ENCODE peak calls at places on chromosomes 2 and 18, in five cellular contexts. One of them, this sample, is unnamed.

GRCh38 chr2:32678825-32679224 is 51.0 kb downstream of the TTC27 start:
- DNase-seq in WTC11: no peak
- DNase-seq in NCI-H2029: no peak
- DNase-seq in fibroblast of pulmonary artery: peak; percentile 68
- DNase-seq in EL: peak; percentile 28
- DNase-seq in this sample: no peak

GRCh38 chr2:106953236-106953635 is 67.3 kb upstream of the ST6GAL2 start:
- DNase-seq in WTC11: no peak
- DNase-seq in NCI-H2029: no peak
- DNase-seq in fibroblast of pulmonary artery: no peak
- DNase-seq in EL: peak; percentile 60
- DNase-seq in this sample: no peak

GRCh38 chr18:33421225-33421624 is 19.3 kb downstream of the CCDC178 start:
- DNase-seq in WTC11: no peak
- DNase-seq in NCI-H2029: no peak
- DNase-seq in fibroblast of pulmonary artery: no peak
- DNase-seq in EL: no peak
- DNase-seq in this sample: no peak

GRCh38 chr2:55779459-55780421 is 86.1 kb upstream of the PNPT1 start:
- DNase-seq in WTC11: no peak
- DNase-seq in NCI-H2029: no peak
- DNase-seq in fibroblast of pulmonary artery: peak; percentile 92
- DNase-seq in EL: peak; percentile 94
- DNase-seq in this sample: no peak

GRCh38 chr2:207930747-207931146 is 94.6 kb downstream of the PLEKHM3 start:
- DNase-seq in WTC11: no peak
- DNase-seq in NCI-H2029: peak; percentile 85
- DNase-seq in fibroblast of pulmonary artery: no peak
- DNase-seq in EL: no peak
- DNase-seq in this sample: no peak

GRCh38 chr18:62984656-62985315 is 269.4 kb downstream of the PHLPP1 start:
- DNase-seq in WTC11: no peak
- DNase-seq in NCI-H2029: no peak
- DNase-seq in fibroblast of pulmonary artery: no peak
- DNase-seq in EL: no peak
- DNase-seq in this sample: no peak

GRCh38 chr2:35598310-35598709 is 757.3 kb upstream of the CRIM1 start:
- DNase-seq in WTC11: no peak
- DNase-seq in NCI-H2029: no peak
- DNase-seq in fibroblast of pulmonary artery: no peak
- DNase-seq in EL: no peak
- DNase-seq in this sample: no peak

GRCh38 chr2:206250041-206250897 is 24.2 kb upstream of the ZDBF2 start:
- DNase-seq in WTC11: peak; percentile 67
- DNase-seq in NCI-H2029: no peak
- DNase-seq in fibroblast of pulmonary artery: peak; percentile 17
- DNase-seq in EL: peak; percentile 27
- DNase-seq in this sample: no peak

GRCh38 chr2:52222128-52222527 is 1190.2 kb upstream of the NRXN1 start:
- DNase-seq in WTC11: no peak
- DNase-seq in NCI-H2029: no peak
- DNase-seq in fibroblast of pulmonary artery: peak; percentile 36
- DNase-seq in EL: no peak
- DNase-seq in this sample: no peak

GRCh38 chr2:84290537-84290936 is 168.5 kb downstream of the SUCLG1 start:
- DNase-seq in WTC11: no peak
- DNase-seq in NCI-H2029: no peak
- DNase-seq in fibroblast of pulmonary artery: no peak
- DNase-seq in EL: no peak
- DNase-seq in this sample: no peak

GRCh38 chr2:206799083-206799482 is 33.7 kb downstream of the FASTKD2 start:
- DNase-seq in WTC11: no peak
- DNase-seq in NCI-H2029: no peak
- DNase-seq in fibroblast of pulmonary artery: peak; percentile 34
- DNase-seq in EL: no peak
- DNase-seq in this sample: no peak

GRCh38 chr2:172438064-172438421 is 10.7 kb downstream of the ITGA6 start:
- DNase-seq in WTC11: no peak
- DNase-seq in NCI-H2029: no peak
- DNase-seq in fibroblast of pulmonary artery: no peak
- DNase-seq in EL: no peak
- DNase-seq in this sample: no peak

GRCh38 chr2:26148501-26148900 is 24.4 kb upstream of the GAREM2 start:
- DNase-seq in WTC11: no peak
- DNase-seq in NCI-H2029: no peak
- DNase-seq in fibroblast of pulmonary artery: peak; percentile 49
- DNase-seq in EL: no peak
- DNase-seq in this sample: no peak

GRCh38 chr2:56267412-56267788 is 83.6 kb downstream of the CCDC85A start:
- DNase-seq in WTC11: no peak
- DNase-seq in NCI-H2029: no peak
- DNase-seq in fibroblast of pulmonary artery: no peak
- DNase-seq in EL: no peak
- DNase-seq in this sample: no peak

GRCh38 chr2:121214296-121214695 is 70.7 kb downstream of the TFCP2L1 start:
- DNase-seq in WTC11: no peak
- DNase-seq in NCI-H2029: no peak
- DNase-seq in fibroblast of pulmonary artery: no peak
- DNase-seq in EL: no peak
- DNase-seq in this sample: no peak

GRCh38 chr18:23627325-23627724 is 35.4 kb downstream of the ANKRD29 start:
- DNase-seq in WTC11: no peak
- DNase-seq in NCI-H2029: peak; percentile 40
- DNase-seq in fibroblast of pulmonary artery: peak; percentile 75
- DNase-seq in EL: peak; percentile 80
- DNase-seq in this sample: no peak

GRCh38 chr2:118527571-118527970 is 319.9 kb downstream of the EN1 start:
- DNase-seq in WTC11: no peak
- DNase-seq in NCI-H2029: no peak
- DNase-seq in fibroblast of pulmonary artery: no peak
- DNase-seq in EL: no peak
- DNase-seq in this sample: no peak

GRCh38 chr2:182144780-182145170 is 159.1 kb downstream of the PPP1R1C start:
- DNase-seq in WTC11: no peak
- DNase-seq in NCI-H2029: no peak
- DNase-seq in fibroblast of pulmonary artery: no peak
- DNase-seq in EL: peak; percentile 35
- DNase-seq in this sample: no peak

GRCh38 chr2:39584283-39584972 is 81.3 kb upstream of the TMEM178A start:
- DNase-seq in WTC11: no peak
- DNase-seq in NCI-H2029: no peak
- DNase-seq in fibroblast of pulmonary artery: peak; percentile 71
- DNase-seq in EL: peak; percentile 57
- DNase-seq in this sample: no peak

GRCh38 chr18:61842146-61842545 is 50.7 kb downstream of the RNF152 start:
- DNase-seq in WTC11: no peak
- DNase-seq in NCI-H2029: no peak
- DNase-seq in fibroblast of pulmonary artery: no peak
- DNase-seq in EL: no peak
- DNase-seq in this sample: peak; percentile 11

GRCh38 chr2:38750011-38750792 is 959 bp downstream of the SRSF7 start:
- DNase-seq in WTC11: peak; percentile 23
- DNase-seq in NCI-H2029: peak; percentile 9
- DNase-seq in fibroblast of pulmonary artery: peak; percentile 25
- DNase-seq in EL: no peak
- DNase-seq in this sample: peak; percentile 9

GRCh38 chr2:105517814-105518705 is 119.2 kb upstream of the FHL2 start:
- DNase-seq in WTC11: no peak
- DNase-seq in NCI-H2029: peak; percentile 8
- DNase-seq in fibroblast of pulmonary artery: peak; percentile 60
- DNase-seq in EL: peak; percentile 62
- DNase-seq in this sample: no peak

GRCh38 chr2:11921030-11921583 is 174.7 kb downstream of the LPIN1 start:
- DNase-seq in WTC11: no peak
- DNase-seq in NCI-H2029: no peak
- DNase-seq in fibroblast of pulmonary artery: no peak
- DNase-seq in EL: no peak
- DNase-seq in this sample: no peak

GRCh38 chr2:46828491-46829239 is 86.9 kb downstream of the MCFD2 start:
- DNase-seq in WTC11: no peak
- DNase-seq in NCI-H2029: no peak
- DNase-seq in fibroblast of pulmonary artery: no peak
- DNase-seq in EL: no peak
- DNase-seq in this sample: no peak

GRCh38 chr2:51420521-51420920 is 388.6 kb upstream of the NRXN1 start:
- DNase-seq in WTC11: no peak
- DNase-seq in NCI-H2029: no peak
- DNase-seq in fibroblast of pulmonary artery: peak; percentile 3
- DNase-seq in EL: no peak
- DNase-seq in this sample: no peak

GRCh38 chr2:205043285-205043684 is 498.0 kb downstream of the PARD3B start:
- DNase-seq in WTC11: no peak
- DNase-seq in NCI-H2029: no peak
- DNase-seq in fibroblast of pulmonary artery: no peak
- DNase-seq in EL: no peak
- DNase-seq in this sample: no peak

GRCh38 chr2:210623506-210623905 is 67.1 kb downstream of the CPS1 start:
- DNase-seq in WTC11: no peak
- DNase-seq in NCI-H2029: no peak
- DNase-seq in fibroblast of pulmonary artery: no peak
- DNase-seq in EL: no peak
- DNase-seq in this sample: no peak

GRCh38 chr2:118913131-118913804 is 28.7 kb upstream of the MARCO start:
- DNase-seq in WTC11: no peak
- DNase-seq in NCI-H2029: no peak
- DNase-seq in fibroblast of pulmonary artery: peak; percentile 2
- DNase-seq in EL: no peak
- DNase-seq in this sample: no peak

GRCh38 chr2:56648802-56649201 is 465.0 kb downstream of the CCDC85A start:
- DNase-seq in WTC11: no peak
- DNase-seq in NCI-H2029: no peak
- DNase-seq in fibroblast of pulmonary artery: no peak
- DNase-seq in EL: peak; percentile 45
- DNase-seq in this sample: no peak

GRCh38 chr18:54388203-54389142 is 30.8 kb downstream of the C18orf54 start:
- DNase-seq in WTC11: peak; percentile 53
- DNase-seq in NCI-H2029: no peak
- DNase-seq in fibroblast of pulmonary artery: peak; percentile 84
- DNase-seq in EL: peak; percentile 90
- DNase-seq in this sample: no peak

GRCh38 chr2:133568172-133568571 is at the start of gene NCKAP5:
- DNase-seq in WTC11: no peak
- DNase-seq in NCI-H2029: peak; percentile 22
- DNase-seq in fibroblast of pulmonary artery: peak; percentile 48
- DNase-seq in EL: peak; percentile 16
- DNase-seq in this sample: peak; percentile 38

This sample was measured in neuronal stem cell.